ENCODE peak calls at places on chromosomes 3 and 15, in seven cellular contexts. H is fibroblast of the aortic adventitia, P is lung, L is cardiac muscle cell, Z is AG10803, T is IMR-90, F is PC-9. E is an unnamed sample.

GRCh38 chr3:159187232-159187631 is 385.4 kb downstream of the MFSD1 start:
- DNase-seq in H (peak; percentile 81), P (no peak), L (no peak), Z (no peak), T (no peak), F (no peak), E (no peak)

GRCh38 chr3:4512895-4513616 is 19.9 kb downstream of the ITPR1 start:
- DNase-seq in H (no peak), P (no peak), L (peak; percentile 82), Z (no peak), T (no peak), F (no peak), E (peak; percentile 19)

GRCh38 chr3:9260305-9260704 is 10.9 kb upstream of the SRGAP3 start:
- DNase-seq in H (no peak), P (no peak), L (no peak), Z (no peak), T (no peak), F (no peak), E (no peak)

GRCh38 chr15:25245801-25246622 is 192.8 kb downstream of the UBE3A start:
- DNase-seq in H (no peak), P (no peak), L (no peak), Z (no peak), T (no peak), F (no peak), E (no peak)

GRCh38 chr3:62558549-62559112 is 185.3 kb upstream of the FEZF2 start:
- DNase-seq in H (peak; percentile 25), P (no peak), L (peak; percentile 41), Z (no peak), T (peak; percentile 13), F (no peak), E (peak; percentile 38)

GRCh38 chr3:114527036-114527644 is 233.3 kb downstream of the TIGIT start:
- DNase-seq in H (peak; percentile 50), P (no peak), L (peak; percentile 31), Z (peak; percentile 41), T (peak; percentile 22), F (no peak), E (peak; percentile 48)

GRCh38 chr15:49877117-49877860 is 241.7 kb downstream of the ATP8B4 start:
- DNase-seq in H (peak; percentile 97), P (no peak), L (no peak), Z (peak; percentile 95), T (peak; percentile 60), F (no peak), E (no peak)

GRCh38 chr3:71172951-71173350 is 410.6 kb downstream of the FOXP1 start:
- DNase-seq in H (peak; percentile 97), P (no peak), L (no peak), Z (peak; percentile 87), T (peak; percentile 90), F (no peak), E (peak; percentile 89)

GRCh38 chr15:83379574-83379973 is 67.6 kb upstream of the SH3GL3 start:
- DNase-seq in H (no peak), P (no peak), L (no peak), Z (peak; percentile 41), T (no peak), F (peak; percentile 85), E (no peak)

GRCh38 chr3:53027254-53027844 is 18.5 kb downstream of the SFMBT1 start:
- DNase-seq in H (no peak), P (no peak), L (peak; percentile 11), Z (no peak), T (no peak), F (no peak), E (no peak)

GRCh38 chr3:52039846-52040245 is 16.5 kb downstream of the DUSP7 start:
- DNase-seq in H (peak; percentile 36), P (peak; percentile 87), L (no peak), Z (no peak), T (no peak), F (no peak), E (peak; percentile 56)

GRCh38 chr3:139458348-139458747 is 18.0 kb downstream of the RBP2 start:
- DNase-seq in H (no peak), P (no peak), L (no peak), Z (no peak), T (no peak), F (no peak), E (no peak)

GRCh38 chr3:144358191-144358590 is 386.6 kb downstream of the DIPK2A start:
- DNase-seq in H (no peak), P (no peak), L (no peak), Z (no peak), T (no peak), F (no peak), E (no peak)

GRCh38 chr15:101540480-101541239 is 51.2 kb upstream of the PCSK6 start:
- DNase-seq in H (no peak), P (no peak), L (peak; percentile 14), Z (no peak), T (no peak), F (no peak), E (peak; percentile 19)

GRCh38 chr3:48466386-48467109 is 20.0 kb downstream of the ATRIP start:
- DNase-seq in H (no peak), P (no peak), L (no peak), Z (peak; percentile 9), T (no peak), F (no peak), E (peak; percentile 7)

GRCh38 chr3:187957209-187957981 is 196.6 kb upstream of the LPP start:
- DNase-seq in H (no peak), P (no peak), L (no peak), Z (no peak), T (no peak), F (no peak), E (no peak)

GRCh38 chr3:45765956-45766355 is 30.4 kb downstream of the SLC6A20 start:
- DNase-seq in H (no peak), P (no peak), L (no peak), Z (no peak), T (no peak), F (no peak), E (no peak)

GRCh38 chr3:165206454-165207266 is 10.5 kb upstream of the SLITRK3 start:
- DNase-seq in H (peak; percentile 72), P (peak; percentile 62), L (peak; percentile 84), Z (peak; percentile 72), T (peak; percentile 65), F (peak; percentile 62), E (peak; percentile 79)

GRCh38 chr15:57503051-57503702 is 88.5 kb upstream of the MYZAP start:
- DNase-seq in H (no peak), P (no peak), L (no peak), Z (no peak), T (no peak), F (no peak), E (peak; percentile 10)
- TF ChIP-seq CTCF in H (no peak), P (no peak), L (no peak), Z (no peak), T (peak; percentile 10), F (no peak), E (peak; percentile 7)

GRCh38 chr15:98728107-98728810 is 79.9 kb downstream of the IGF1R start:
- DNase-seq in H (no peak), P (no peak), L (no peak), Z (no peak), T (no peak), F (no peak), E (no peak)

GRCh38 chr15:98729446-98730042 is 81.2 kb downstream of the IGF1R start:
- DNase-seq in H (no peak), P (no peak), L (peak; percentile 68), Z (peak; percentile 22), T (no peak), F (no peak), E (peak; percentile 13)

GRCh38 chr15:98725874-98726273 is 77.5 kb downstream of the IGF1R start:
- DNase-seq in H (no peak), P (no peak), L (no peak), Z (no peak), T (no peak), F (no peak), E (no peak)

GRCh38 chr15:98728811-98729160 is 80.4 kb downstream of the IGF1R start:
- DNase-seq in H (no peak), P (no peak), L (no peak), Z (no peak), T (no peak), F (no peak), E (peak; percentile 19)

GRCh38 chr15:98727115-98728040 is 79.0 kb downstream of the IGF1R start:
- DNase-seq in H (peak; percentile 94), P (peak; percentile 87), L (peak; percentile 85), Z (peak; percentile 95), T (peak; percentile 93), F (peak; percentile 94), E (peak; percentile 96)
- H3K4me3 ChIP-seq in H (peak overlapping the region; percentile 28), P (no peak overlapping the region), L (no peak overlapping the region), Z (peak overlapping the region; percentile 37), T (peak overlapping the region; percentile 16), F (peak overlapping the region; percentile 14), E (no peak overlapping the region)

DNA sequence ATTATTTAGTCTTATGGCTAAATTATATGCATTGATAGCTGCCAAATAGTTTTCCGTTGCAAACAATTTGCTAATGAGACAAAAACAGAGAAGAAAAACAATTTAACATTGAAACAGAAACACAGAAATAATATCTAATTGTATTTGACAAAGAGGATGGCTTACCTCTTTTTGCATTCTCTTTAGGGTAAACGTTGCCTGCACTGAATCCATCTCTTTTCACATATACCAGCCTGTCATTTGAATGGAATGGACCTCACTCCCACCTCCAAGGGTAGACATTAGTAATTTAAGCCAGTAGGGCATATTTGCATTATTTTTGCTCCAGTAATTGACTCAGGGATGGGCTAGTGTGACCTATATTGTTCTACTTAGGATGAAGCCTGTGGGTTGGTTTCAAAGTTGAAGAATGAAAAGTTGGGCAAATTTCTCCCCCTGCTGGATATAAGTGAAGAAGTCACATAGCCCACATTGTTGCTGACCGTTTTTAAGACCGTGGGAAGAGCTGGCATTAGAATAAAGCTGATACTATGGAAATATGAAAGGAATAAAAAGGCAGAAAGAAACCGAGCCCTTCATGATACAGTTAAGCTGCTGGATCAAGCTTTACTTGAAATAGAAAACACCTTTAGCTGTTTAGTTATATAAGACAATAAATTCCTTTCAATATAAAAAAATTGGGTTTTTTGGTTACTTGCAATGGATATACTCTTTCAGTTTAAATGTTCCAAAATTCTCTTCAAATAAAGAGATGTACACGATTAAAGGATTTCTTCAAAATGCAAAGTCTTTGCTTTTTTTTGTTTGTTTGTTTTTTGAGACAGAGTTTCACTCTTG is 26.9 kb downstream of the PIERCE2 start:
- DNase-seq in H (peak; percentile 78), P (no peak), L (peak; percentile 59), Z (peak; percentile 64), T (peak; percentile 64), F (peak; percentile 37), E (peak; percentile 76)
- TF ChIP-seq CTCF in H (peak; percentile 70), P (peak; percentile 17), L (peak; percentile 69), Z (peak; percentile 75), T (peak; percentile 70), F (peak; percentile 65), E (peak; percentile 48)

DNA sequence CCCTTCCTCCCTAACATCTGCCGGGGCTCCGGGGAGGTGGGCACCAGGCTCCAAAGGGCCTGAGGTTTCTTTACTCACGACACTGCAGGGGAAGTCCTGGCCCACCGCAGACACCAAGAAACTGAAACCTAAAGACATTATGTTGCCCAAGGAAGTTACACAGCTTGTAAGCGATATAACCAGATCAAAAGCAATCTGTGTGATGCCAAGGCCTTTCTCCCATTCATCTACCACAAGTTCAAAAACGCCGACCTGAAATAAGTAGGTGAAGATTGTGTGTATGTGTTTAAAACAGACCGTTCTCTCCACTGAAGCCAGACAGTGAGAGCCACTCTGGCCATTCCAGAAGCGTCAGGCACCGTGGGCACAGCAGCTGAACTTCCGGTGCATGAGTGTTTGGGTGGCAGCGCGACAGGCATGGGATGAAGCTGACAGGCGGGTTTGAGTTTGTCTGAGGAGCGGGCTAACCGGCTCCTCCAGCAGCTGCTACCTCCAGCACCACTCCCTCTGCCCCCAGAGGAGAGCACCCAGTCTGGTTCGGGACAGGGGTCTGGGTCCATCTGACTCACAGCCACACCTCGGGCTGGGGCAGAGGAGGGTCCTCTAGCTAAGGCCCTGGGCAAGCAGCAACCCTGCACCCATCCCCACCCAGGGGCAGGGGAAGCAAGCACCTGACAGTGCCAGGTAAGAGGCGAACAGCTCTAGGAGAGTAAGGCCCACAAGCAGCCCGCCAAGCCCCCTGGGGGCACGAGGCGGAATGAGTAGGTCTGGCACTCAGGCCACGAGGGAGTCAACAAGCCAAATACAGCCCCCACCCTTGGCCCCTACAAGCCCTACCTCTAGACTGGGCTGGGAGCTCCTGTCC is 1.3 kb downstream of the TNK2 start:
- DNase-seq in H (no peak), P (peak; percentile 59), L (no peak), Z (no peak), T (peak; percentile 19), F (peak; percentile 70), E (no peak)
- H3K4me3 ChIP-seq in H (no peak overlapping the region), P (no peak overlapping the region), L (peak overlapping the region; percentile 67), Z (peak overlapping the region; percentile 65), T (no peak overlapping the region), F (peak overlapping the region; percentile 63), E (no peak overlapping the region)